ENCODE peak calls at places on chromosomes 16 and 17, in four cellular contexts. One of them, this sample, is unnamed.

GRCh38 chr17:81460856-81461460 is 51.6 kb downstream of the ACTG1 start:
- DNase-seq in K562: peak
- DNase-seq in HepG2: no peak
- DNase-seq in GM12878: no peak
- DNase-seq in this sample: no peak

GRCh38 chr16:15493416-15494181 is 59.2 kb downstream of the BMERB1 start:
- DNase-seq in HepG2: no peak
- DNase-seq in K562: no peak
- DNase-seq in GM12878: no peak
- DNase-seq in this sample: no peak

GRCh38 chr17:29215717-29216116 is 30.9 kb upstream of the CRYBA1 start:
- DNase-seq in K562: no peak
- DNase-seq in GM12878: no peak
- DNase-seq in HepG2: no peak
- DNase-seq in this sample: no peak

GRCh38 chr17:81512560-81512983 is at the start of gene ACTG1:
- DNase-seq in GM12878: no peak
- DNase-seq in HepG2: peak
- DNase-seq in K562: peak
- DNase-seq in this sample: peak

GRCh38 chr17:57463103-57463885 is 207.0 kb downstream of the MSI2 start:
- DNase-seq in HepG2: peak
- DNase-seq in K562: peak
- DNase-seq in GM12878: peak
- DNase-seq in this sample: no peak

GRCh38 chr17:76480676-76481075 is 13.3 kb downstream of the AANAT start:
- DNase-seq in GM12878: no peak
- DNase-seq in HepG2: no peak
- DNase-seq in K562: no peak
- DNase-seq in this sample: no peak

GRCh38 chr17:32519769-32520701 is 33.2 kb downstream of the CDK5R1 start:
- DNase-seq in K562: no peak
- DNase-seq in HepG2: peak
- DNase-seq in GM12878: peak
- DNase-seq in this sample: no peak

GRCh38 chr17:57403241-57403640 is 146.9 kb downstream of the MSI2 start:
- DNase-seq in K562: no peak
- DNase-seq in GM12878: no peak
- DNase-seq in HepG2: no peak
- DNase-seq in this sample: no peak

GRCh38 chr17:28744104-28744801 is 442 bp downstream of the TRAF4 start:
- DNase-seq in GM12878: no peak
- DNase-seq in HepG2: peak
- DNase-seq in K562: peak
- DNase-seq in this sample: peak

GRCh38 chr16:4828567-4829320 is 18.3 kb downstream of the GLYR1 start:
- DNase-seq in K562: no peak
- DNase-seq in GM12878: no peak
- DNase-seq in HepG2: no peak
- DNase-seq in this sample: no peak

GRCh38 chr17:39205112-39205526 is 5.0 kb downstream of the RPL19 start:
- DNase-seq in GM12878: no peak
- DNase-seq in K562: no peak
- DNase-seq in HepG2: no peak
- DNase-seq in this sample: no peak

GRCh38 chr16:10827691-10828341 is 9.2 kb upstream of the TVP23A start:
- DNase-seq in HepG2: no peak
- DNase-seq in GM12878: no peak
- DNase-seq in K562: no peak
- DNase-seq in this sample: no peak

GRCh38 chr17:7497228-7497627 is 13.1 kb downstream of the POLR2A start:
- DNase-seq in K562: peak
- DNase-seq in GM12878: no peak
- DNase-seq in HepG2: no peak
- DNase-seq in this sample: no peak

GRCh38 chr16:54944002-54944401 is 13.3 kb downstream of the IRX5 start:
- DNase-seq in HepG2: no peak
- DNase-seq in K562: no peak
- DNase-seq in GM12878: no peak
- DNase-seq in this sample: no peak

DNA sequence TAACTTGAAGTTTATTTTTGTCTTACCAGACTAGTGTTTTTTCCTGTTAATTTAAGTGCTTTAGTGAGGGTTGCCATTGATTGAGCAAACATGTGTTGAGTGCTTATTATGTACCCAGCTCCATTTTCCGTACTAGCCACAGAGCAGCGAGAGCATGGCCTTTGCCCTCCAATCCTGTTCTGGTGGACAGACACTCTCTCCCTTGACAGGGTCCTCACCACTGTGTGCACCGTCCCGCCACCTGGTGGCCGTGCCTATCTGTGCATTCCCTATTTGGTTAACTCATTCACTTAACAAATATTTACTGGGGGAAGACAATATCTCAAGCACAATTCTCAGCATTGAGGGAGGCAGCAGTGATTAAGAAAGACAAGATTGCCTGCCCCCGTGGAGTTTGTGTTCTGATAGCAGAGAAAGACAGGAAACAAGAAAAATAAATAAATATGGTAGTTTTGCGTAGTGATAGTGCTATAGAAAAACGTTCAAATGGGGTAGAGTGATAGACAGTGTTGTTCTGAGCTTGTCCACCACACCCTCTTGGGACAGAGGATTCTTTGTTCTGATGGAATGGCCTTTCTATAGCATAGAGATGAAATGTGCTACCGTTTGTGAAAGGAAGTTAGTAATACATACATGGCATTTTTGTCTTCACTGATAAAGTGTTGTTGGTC is 13.0 kb downstream of the CDH13 start:
- DNase-seq in GM12878: no peak
- DNase-seq in K562: peak
- DNase-seq in HepG2: peak
- DNase-seq in this sample: peak
- TF ChIP-seq CBFB in GM12878: no peak
- TF ChIP-seq CBFB in K562: no peak
- TF ChIP-seq CBFB in HepG2: no peak
- TF ChIP-seq CBFB in this sample: no peak

DNA sequence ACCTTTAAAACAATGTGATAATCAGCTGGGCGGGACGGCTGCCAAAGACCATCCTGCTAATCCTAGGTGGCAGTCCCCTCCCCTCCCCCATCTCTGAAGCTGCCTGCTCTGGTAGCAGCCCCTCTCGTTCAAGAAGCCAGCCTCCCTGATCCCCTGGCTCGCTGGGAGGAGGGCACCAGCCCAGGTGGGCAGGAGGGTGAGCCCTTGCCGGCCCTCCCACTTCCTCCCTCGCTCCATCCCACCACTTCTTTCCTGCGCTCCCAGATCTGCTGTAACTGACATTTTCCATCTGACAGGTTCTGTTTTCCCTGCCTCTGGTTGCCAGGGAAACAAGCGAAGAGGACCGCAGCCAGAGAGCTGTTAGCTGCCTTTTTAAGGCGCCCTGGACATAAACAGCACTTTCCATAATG is 155.7 kb upstream of the TNRC6C start:
- DNase-seq in GM12878: no peak
- DNase-seq in K562: no peak
- DNase-seq in HepG2: no peak
- DNase-seq in this sample: no peak
- TF ChIP-seq CBFB in GM12878: no peak
- TF ChIP-seq CBFB in K562: no peak
- TF ChIP-seq CBFB in HepG2: no peak
- TF ChIP-seq CBFB in this sample: no peak

DNA sequence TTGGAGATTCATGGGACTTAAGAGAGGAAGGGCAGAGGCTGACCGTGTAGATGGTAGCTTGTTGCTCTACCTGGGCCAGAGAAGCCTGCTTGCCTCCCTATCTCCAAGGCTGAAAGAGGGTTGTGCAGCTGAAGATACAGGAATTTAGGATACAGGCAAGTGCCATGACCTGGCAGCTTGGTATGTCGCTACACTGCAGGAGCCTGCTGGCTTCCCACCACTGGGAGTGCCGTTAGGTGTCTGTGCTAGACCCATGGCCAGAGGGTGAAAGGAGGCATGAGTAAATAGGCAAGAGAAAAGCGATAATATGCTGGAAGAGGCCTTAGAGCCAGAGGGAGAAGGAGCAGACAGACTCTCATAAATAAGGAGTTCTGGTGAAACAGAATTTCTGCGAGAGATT is 10.6 kb downstream of the NAA60 start:
- DNase-seq in HepG2: peak
- DNase-seq in K562: no peak
- DNase-seq in GM12878: no peak
- DNase-seq in this sample: no peak
- TF ChIP-seq CBFB in HepG2: no peak
- TF ChIP-seq CBFB in K562: no peak
- TF ChIP-seq CBFB in GM12878: no peak
- TF ChIP-seq CBFB in this sample: no peak

DNA sequence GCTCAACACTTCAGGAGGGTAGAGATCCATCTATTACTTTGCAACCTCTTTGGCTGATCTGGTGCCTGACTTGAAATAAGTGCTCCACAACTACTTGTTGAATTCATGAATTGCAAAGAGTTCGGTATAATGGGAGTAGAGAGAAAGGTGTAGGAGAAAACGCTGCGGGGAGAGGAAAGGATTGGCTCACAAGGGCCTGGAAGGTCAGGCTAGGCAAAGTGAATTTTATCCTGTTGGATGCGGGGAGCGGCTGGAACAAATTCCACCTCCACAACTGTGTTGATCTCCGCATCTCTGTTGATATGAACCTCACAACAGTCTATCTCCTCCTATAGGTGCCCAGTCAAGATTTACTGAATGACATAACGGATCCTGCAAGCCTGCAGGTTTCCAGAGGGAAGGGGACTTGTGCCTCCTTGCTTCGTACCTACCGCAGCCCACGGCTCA is 685 bp downstream of the SLX4 start:
- DNase-seq in K562: no peak
- DNase-seq in HepG2: no peak
- DNase-seq in GM12878: no peak
- DNase-seq in this sample: no peak
- TF ChIP-seq CBFB in K562: no peak
- TF ChIP-seq CBFB in HepG2: no peak
- TF ChIP-seq CBFB in GM12878: no peak
- TF ChIP-seq CBFB in this sample: no peak

DNA sequence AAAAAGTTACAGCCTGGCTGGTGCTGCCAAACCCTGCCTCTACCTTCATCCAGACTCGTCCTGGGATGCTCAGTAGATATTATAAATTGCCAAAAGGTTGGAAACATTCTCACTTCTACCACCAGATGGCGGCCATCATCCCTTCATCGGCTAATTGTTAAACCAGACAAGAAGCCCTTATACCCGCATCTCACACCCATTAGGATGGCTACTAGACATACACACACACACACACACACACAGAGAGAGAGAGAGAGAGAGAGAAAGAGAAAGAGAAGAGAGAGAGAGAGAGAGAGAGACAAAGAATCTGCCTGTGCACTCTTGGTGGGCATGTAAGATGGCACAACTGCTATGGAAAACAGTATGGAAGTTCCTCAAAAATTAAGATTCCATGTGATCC is 15.0 kb upstream of the SCIMP start:
- DNase-seq in GM12878: no peak
- DNase-seq in K562: peak
- DNase-seq in HepG2: peak
- DNase-seq in this sample: peak
- TF ChIP-seq CBFB in GM12878: no peak
- TF ChIP-seq CBFB in K562: no peak
- TF ChIP-seq CBFB in HepG2: no peak
- TF ChIP-seq CBFB in this sample: no peak

GRCh38 chr16:592518-593306 is 2.8 kb downstream of the RAB40C start:
- DNase-seq in GM12878: no peak
- DNase-seq in HepG2: peak
- DNase-seq in K562: no peak
- DNase-seq in this sample: no peak
- TF ChIP-seq CBFB in GM12878: no peak
- TF ChIP-seq CBFB in HepG2: no peak
- TF ChIP-seq CBFB in K562: no peak
- TF ChIP-seq CBFB in this sample: no peak

GRCh38 chr17:65545708-65546523 is 15.5 kb downstream of the AXIN2 start:
- DNase-seq in HepG2: no peak
- DNase-seq in GM12878: no peak
- DNase-seq in K562: no peak
- DNase-seq in this sample: no peak
- TF ChIP-seq CBFB in HepG2: no peak
- TF ChIP-seq CBFB in GM12878: no peak
- TF ChIP-seq CBFB in K562: no peak
- TF ChIP-seq CBFB in this sample: no peak

This sample was measured in WTC11.